ENCODE peak calls at places on chromosomes 13 and 19, in four cellular contexts. Q is iris pigment epithelial cell; P is activated T-helper 1 cell treated with anti-CD3 and anti-CD28 coated beads, Interleukin-12 subunit alpha, Interleukin-12 subunit beta, Interleukin-2, Interleukin-4 antibody, amounts not matched to agents 30 ng/mL and 10 ng/mL and 1 ng/mL, durations not matched to agents 14 hours and 24 hours and 36 hours; E is left ventricle myocardium superior. G is an unnamed sample.

GRCh38 chr13:45068036-45069001 is 52.0 kb upstream of the GTF2F2 start:
- DNase-seq in E (no peak), P (no peak), Q (no peak), G (no peak)

GRCh38 chr19:6213266-6213595 is 66.5 kb downstream of the MLLT1 start:
- DNase-seq in P (no peak), E (no peak), Q (no peak), G (no peak)

GRCh38 chr13:25237083-25237482 is 50.2 kb downstream of the MTMR6 start:
- DNase-seq in Q (no peak), E (no peak), P (no peak), G (no peak)

GRCh38 chr13:20411638-20412342 is 113.9 kb downstream of the CRYL1 start:
- DNase-seq in P (peak), E (no peak), Q (no peak), G (no peak)

GRCh38 chr19:11481777-11482383 is 1.0 kb upstream of the ELAVL3 start:
- DNase-seq in P (peak), E (peak), Q (peak), G (peak)

GRCh38 chr19:34178276-34178614 is 5.9 kb downstream of the LSM14A start:
- DNase-seq in E (no peak), Q (no peak), P (no peak), G (no peak)

GRCh38 chr13:51913421-51914136 is 51.8 kb downstream of the CCDC70 start:
- DNase-seq in P (no peak), Q (no peak), E (no peak), G (no peak)

GRCh38 chr19:14768001-14768400 is 10.4 kb downstream of the ADGRE2 start:
- DNase-seq in Q (no peak), E (no peak), P (no peak), G (no peak)

GRCh38 chr19:37903096-37903495 is 3.3 kb downstream of the WDR87 start:
- DNase-seq in E (no peak), P (no peak), Q (no peak), G (no peak)

GRCh38 chr13:43195551-43195950 is 172.2 kb downstream of the DNAJC15 start:
- DNase-seq in P (no peak), E (no peak), Q (no peak), G (no peak)

GRCh38 chr13:60169239-60170031 is 5.7 kb upstream of the DIAPH3 start:
- DNase-seq in Q (no peak), E (no peak), P (no peak), G (no peak)

GRCh38 chr19:32373614-32374295 is 28.3 kb downstream of the ZNF507 start:
- DNase-seq in E (no peak), Q (peak), P (no peak), G (no peak)